ENCODE peak calls at places on chromosomes 12 and 14, in eight cellular contexts. One of them, this sample, is unnamed.

GRCh38 chr14:101076451-101077220 is 173.1 kb upstream of the RTL1 start:
- DNase-seq in endodermal cell: peak
- DNase-seq in foreskin fibroblast: no peak
- DNase-seq in right atrium auricular region: peak
- DNase-seq in tibial artery: no peak
- DNase-seq in kidney: no peak
- DNase-seq in stomach: peak
- DNase-seq in psoas muscle: no peak
- DNase-seq in this sample: peak

GRCh38 chr14:81805785-81806184 is 272.1 kb upstream of the SEL1L start:
- DNase-seq in endodermal cell: no peak
- DNase-seq in right atrium auricular region: no peak
- DNase-seq in tibial artery: no peak
- DNase-seq in psoas muscle: no peak
- DNase-seq in kidney: no peak
- DNase-seq in stomach: no peak
- DNase-seq in foreskin fibroblast: no peak
- DNase-seq in this sample: no peak

GRCh38 chr14:81459421-81459820 is 59.3 kb upstream of the STON2 start:
- DNase-seq in tibial artery: no peak
- DNase-seq in stomach: no peak
- DNase-seq in psoas muscle: no peak
- DNase-seq in kidney: no peak
- DNase-seq in foreskin fibroblast: no peak
- DNase-seq in endodermal cell: peak
- DNase-seq in right atrium auricular region: no peak
- DNase-seq in this sample: no peak

GRCh38 chr12:109827566-109828550 is 5.3 kb downstream of the TRPV4 start:
- DNase-seq in tibial artery: peak
- DNase-seq in psoas muscle: peak
- DNase-seq in kidney: peak
- DNase-seq in endodermal cell: no peak
- DNase-seq in foreskin fibroblast: no peak
- DNase-seq in stomach: peak
- DNase-seq in right atrium auricular region: peak
- DNase-seq in this sample: peak

GRCh38 chr12:93097417-93097816 is 168.3 kb upstream of the EEA1 start:
- DNase-seq in endodermal cell: no peak
- DNase-seq in foreskin fibroblast: no peak
- DNase-seq in kidney: no peak
- DNase-seq in psoas muscle: no peak
- DNase-seq in right atrium auricular region: no peak
- DNase-seq in tibial artery: no peak
- DNase-seq in stomach: no peak
- DNase-seq in this sample: no peak

GRCh38 chr12:110002691-110003515 is 3.7 kb downstream of the ANKRD13A start:
- DNase-seq in foreskin fibroblast: peak
- DNase-seq in stomach: no peak
- DNase-seq in endodermal cell: no peak
- DNase-seq in psoas muscle: no peak
- DNase-seq in tibial artery: no peak
- DNase-seq in right atrium auricular region: no peak
- DNase-seq in kidney: peak
- DNase-seq in this sample: no peak

GRCh38 chr14:75793806-75794205 is 132.8 kb downstream of the TTLL5 start:
- DNase-seq in foreskin fibroblast: no peak
- DNase-seq in tibial artery: no peak
- DNase-seq in endodermal cell: no peak
- DNase-seq in kidney: no peak
- DNase-seq in right atrium auricular region: no peak
- DNase-seq in stomach: no peak
- DNase-seq in psoas muscle: no peak
- DNase-seq in this sample: no peak

GRCh38 chr14:66114071-66114470 is 372.1 kb upstream of the CCDC196 start:
- DNase-seq in psoas muscle: no peak
- DNase-seq in kidney: no peak
- DNase-seq in foreskin fibroblast: no peak
- DNase-seq in stomach: no peak
- DNase-seq in endodermal cell: no peak
- DNase-seq in right atrium auricular region: no peak
- DNase-seq in tibial artery: no peak
- DNase-seq in this sample: no peak

GRCh38 chr12:7113389-7113871 is 4.4 kb upstream of the C1RL start:
- DNase-seq in endodermal cell: peak
- DNase-seq in psoas muscle: no peak
- DNase-seq in foreskin fibroblast: no peak
- DNase-seq in stomach: no peak
- DNase-seq in kidney: no peak
- DNase-seq in tibial artery: peak
- DNase-seq in right atrium auricular region: no peak
- DNase-seq in this sample: peak

GRCh38 chr14:34021096-34021495 is 70.2 kb upstream of the EGLN3 start:
- DNase-seq in tibial artery: no peak
- DNase-seq in stomach: no peak
- DNase-seq in kidney: no peak
- DNase-seq in foreskin fibroblast: no peak
- DNase-seq in endodermal cell: no peak
- DNase-seq in right atrium auricular region: no peak
- DNase-seq in psoas muscle: no peak
- DNase-seq in this sample: no peak

GRCh38 chr12:112096070-112096469 is 12.5 kb downstream of the NAA25 start:
- DNase-seq in stomach: no peak
- DNase-seq in foreskin fibroblast: no peak
- DNase-seq in right atrium auricular region: no peak
- DNase-seq in endodermal cell: no peak
- DNase-seq in tibial artery: no peak
- DNase-seq in kidney: no peak
- DNase-seq in psoas muscle: no peak
- DNase-seq in this sample: no peak

GRCh38 chr12:52992699-52993557 is 13.3 kb upstream of the EIF4B start:
- DNase-seq in endodermal cell: peak
- DNase-seq in psoas muscle: no peak
- DNase-seq in foreskin fibroblast: peak
- DNase-seq in right atrium auricular region: no peak
- DNase-seq in stomach: peak
- DNase-seq in kidney: no peak
- DNase-seq in tibial artery: no peak
- DNase-seq in this sample: no peak

GRCh38 chr12:54509660-54510059 is 12.1 kb downstream of the NCKAP1L start:
- DNase-seq in endodermal cell: no peak
- DNase-seq in stomach: no peak
- DNase-seq in kidney: no peak
- DNase-seq in right atrium auricular region: no peak
- DNase-seq in psoas muscle: no peak
- DNase-seq in foreskin fibroblast: no peak
- DNase-seq in tibial artery: no peak
- DNase-seq in this sample: no peak

GRCh38 chr12:75986001-75986739 is 45.4 kb downstream of the PHLDA1 start:
- DNase-seq in psoas muscle: no peak
- DNase-seq in foreskin fibroblast: no peak
- DNase-seq in endodermal cell: no peak
- DNase-seq in tibial artery: no peak
- DNase-seq in stomach: no peak
- DNase-seq in right atrium auricular region: no peak
- DNase-seq in kidney: no peak
- DNase-seq in this sample: no peak

GRCh38 chr14:33118653-33119052 is 180.0 kb downstream of the NPAS3 start:
- DNase-seq in tibial artery: no peak
- DNase-seq in stomach: no peak
- DNase-seq in foreskin fibroblast: no peak
- DNase-seq in kidney: no peak
- DNase-seq in right atrium auricular region: no peak
- DNase-seq in psoas muscle: no peak
- DNase-seq in endodermal cell: no peak
- DNase-seq in this sample: no peak

GRCh38 chr14:24246765-24247212 is 4.4 kb upstream of the TINF2 start:
- DNase-seq in stomach: no peak
- DNase-seq in endodermal cell: no peak
- DNase-seq in kidney: no peak
- DNase-seq in foreskin fibroblast: no peak
- DNase-seq in right atrium auricular region: no peak
- DNase-seq in tibial artery: peak
- DNase-seq in psoas muscle: no peak
- DNase-seq in this sample: peak

GRCh38 chr14:53955234-53955556 is 1.4 kb downstream of the BMP4 start:
- DNase-seq in right atrium auricular region: no peak
- DNase-seq in psoas muscle: no peak
- DNase-seq in endodermal cell: no peak
- DNase-seq in stomach: no peak
- DNase-seq in tibial artery: no peak
- DNase-seq in kidney: no peak
- DNase-seq in foreskin fibroblast: no peak
- DNase-seq in this sample: no peak
- H3K4me3 ChIP-seq in right atrium auricular region: peak
- H3K4me3 ChIP-seq in psoas muscle: peak
- H3K4me3 ChIP-seq in endodermal cell: peak
- H3K4me3 ChIP-seq in stomach: peak
- H3K4me3 ChIP-seq in tibial artery: peak
- H3K4me3 ChIP-seq in kidney: peak
- H3K4me3 ChIP-seq in foreskin fibroblast: peak
- H3K4me3 ChIP-seq in this sample: peak

DNA sequence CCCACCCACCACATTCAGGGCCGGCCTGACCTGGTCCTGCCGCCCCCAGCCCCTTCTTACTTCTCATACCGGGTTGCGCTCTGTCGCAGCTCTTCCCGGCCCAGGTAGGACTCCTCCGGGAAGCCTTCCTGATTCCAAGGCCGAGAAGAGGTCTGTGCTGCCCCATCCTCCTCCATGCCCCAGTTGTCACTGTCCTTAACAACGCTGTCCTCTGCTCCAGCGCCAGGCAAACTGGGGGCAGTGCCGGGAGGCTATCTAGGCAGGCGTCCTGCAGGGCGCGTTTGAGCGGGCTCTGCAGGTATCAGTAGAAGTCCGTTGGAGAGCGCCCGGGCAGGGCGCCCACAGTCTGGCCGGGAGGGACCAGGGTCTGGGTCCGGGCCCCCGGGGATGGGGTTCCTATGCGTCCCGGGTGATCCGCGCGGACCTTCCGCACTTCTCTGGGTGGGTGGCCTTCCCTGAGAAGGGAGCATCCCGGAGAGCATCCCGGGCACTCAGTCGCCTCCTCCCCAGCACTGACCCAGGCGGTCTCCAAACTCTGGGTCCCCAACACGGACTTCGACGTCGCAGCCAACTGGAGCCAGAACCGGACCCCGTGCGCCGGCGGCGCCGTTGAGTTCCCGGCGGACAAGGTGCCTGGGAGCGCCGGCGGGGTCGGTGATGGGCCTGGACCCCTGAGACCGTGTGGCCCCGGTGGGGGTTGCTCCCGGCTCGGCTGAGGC is 897 bp downstream of the AMN start:
- DNase-seq in stomach: no peak
- DNase-seq in psoas muscle: no peak
- DNase-seq in foreskin fibroblast: no peak
- DNase-seq in endodermal cell: no peak
- DNase-seq in tibial artery: no peak
- DNase-seq in right atrium auricular region: no peak
- DNase-seq in kidney: peak
- DNase-seq in this sample: no peak
- H3K4me3 ChIP-seq in stomach: peak
- H3K4me3 ChIP-seq in psoas muscle: peak
- H3K4me3 ChIP-seq in foreskin fibroblast: no peak
- H3K4me3 ChIP-seq in endodermal cell: peak
- H3K4me3 ChIP-seq in tibial artery: no peak
- H3K4me3 ChIP-seq in right atrium auricular region: peak
- H3K4me3 ChIP-seq in kidney: peak
- H3K4me3 ChIP-seq in this sample: peak

DNA sequence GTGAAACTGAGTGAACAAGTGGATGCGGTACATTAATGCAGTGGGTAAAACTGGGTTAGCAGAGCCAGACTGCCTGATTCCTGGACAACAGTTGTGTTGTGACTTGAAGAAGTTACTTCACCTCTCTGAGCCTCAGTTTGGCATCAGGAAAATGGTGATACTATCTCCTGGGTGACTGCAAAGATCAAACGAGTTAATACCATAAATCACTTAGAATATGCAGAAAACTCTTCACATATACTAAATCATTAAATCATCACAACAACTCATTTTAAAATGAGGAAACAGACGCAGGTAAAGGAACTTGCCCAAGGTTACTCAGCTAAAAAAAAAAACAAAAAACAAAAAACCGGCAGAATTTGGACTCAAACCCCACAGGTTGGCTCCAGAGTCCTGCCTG is 811 bp downstream of the MTERF2 start:
- DNase-seq in tibial artery: no peak
- DNase-seq in foreskin fibroblast: no peak
- DNase-seq in psoas muscle: no peak
- DNase-seq in endodermal cell: no peak
- DNase-seq in right atrium auricular region: no peak
- DNase-seq in stomach: no peak
- DNase-seq in kidney: no peak
- DNase-seq in this sample: no peak
- H3K4me3 ChIP-seq in tibial artery: peak
- H3K4me3 ChIP-seq in foreskin fibroblast: peak
- H3K4me3 ChIP-seq in psoas muscle: peak
- H3K4me3 ChIP-seq in endodermal cell: peak
- H3K4me3 ChIP-seq in right atrium auricular region: peak
- H3K4me3 ChIP-seq in stomach: peak
- H3K4me3 ChIP-seq in kidney: peak
- H3K4me3 ChIP-seq in this sample: peak

GRCh38 chr14:20658246-20658645 is 16.8 kb upstream of the OR6S1 start:
- DNase-seq in endodermal cell: no peak
- DNase-seq in tibial artery: no peak
- DNase-seq in kidney: peak
- DNase-seq in right atrium auricular region: peak
- DNase-seq in foreskin fibroblast: no peak
- DNase-seq in psoas muscle: no peak
- DNase-seq in stomach: no peak
- DNase-seq in this sample: no peak
- H3K4me3 ChIP-seq in endodermal cell: no peak
- H3K4me3 ChIP-seq in tibial artery: no peak
- H3K4me3 ChIP-seq in kidney: no peak
- H3K4me3 ChIP-seq in right atrium auricular region: no peak
- H3K4me3 ChIP-seq in foreskin fibroblast: no peak
- H3K4me3 ChIP-seq in psoas muscle: no peak
- H3K4me3 ChIP-seq in stomach: no peak
- H3K4me3 ChIP-seq in this sample: no peak

GRCh38 chr12:118017926-118018325 is 1.4 kb downstream of the RFC5 start:
- DNase-seq in endodermal cell: no peak
- DNase-seq in psoas muscle: no peak
- DNase-seq in tibial artery: no peak
- DNase-seq in stomach: no peak
- DNase-seq in right atrium auricular region: no peak
- DNase-seq in foreskin fibroblast: no peak
- DNase-seq in kidney: no peak
- DNase-seq in this sample: no peak

GRCh38 chr12:118020036-118020435 is 3.5 kb downstream of the RFC5 start:
- DNase-seq in stomach: no peak
- DNase-seq in psoas muscle: no peak
- DNase-seq in endodermal cell: no peak
- DNase-seq in kidney: no peak
- DNase-seq in tibial artery: no peak
- DNase-seq in right atrium auricular region: no peak
- DNase-seq in foreskin fibroblast: no peak
- DNase-seq in this sample: no peak

GRCh38 chr12:118023461-118023860 is 7.0 kb downstream of the RFC5 start:
- DNase-seq in endodermal cell: no peak
- DNase-seq in psoas muscle: no peak
- DNase-seq in right atrium auricular region: no peak
- DNase-seq in foreskin fibroblast: no peak
- DNase-seq in stomach: no peak
- DNase-seq in kidney: no peak
- DNase-seq in tibial artery: no peak
- DNase-seq in this sample: no peak

GRCh38 chr12:118025168-118025567 is 8.7 kb downstream of the RFC5 start:
- DNase-seq in tibial artery: no peak
- DNase-seq in stomach: no peak
- DNase-seq in endodermal cell: no peak
- DNase-seq in psoas muscle: no peak
- DNase-seq in foreskin fibroblast: no peak
- DNase-seq in right atrium auricular region: no peak
- DNase-seq in kidney: no peak
- DNase-seq in this sample: no peak

GRCh38 chr12:118022728-118023109 is 6.2 kb downstream of the RFC5 start:
- DNase-seq in foreskin fibroblast: no peak
- DNase-seq in endodermal cell: no peak
- DNase-seq in psoas muscle: no peak
- DNase-seq in right atrium auricular region: no peak
- DNase-seq in kidney: no peak
- DNase-seq in tibial artery: no peak
- DNase-seq in stomach: no peak
- DNase-seq in this sample: no peak
- H3K4me3 ChIP-seq in foreskin fibroblast: no peak
- H3K4me3 ChIP-seq in endodermal cell: no peak
- H3K4me3 ChIP-seq in psoas muscle: no peak
- H3K4me3 ChIP-seq in right atrium auricular region: no peak
- H3K4me3 ChIP-seq in kidney: no peak
- H3K4me3 ChIP-seq in tibial artery: no peak
- H3K4me3 ChIP-seq in stomach: no peak
- H3K4me3 ChIP-seq in this sample: no peak

This sample was measured in upper lobe of right lung.